ENCODE peak calls at places on chromosomes 12 and 14, in five cellular contexts. W is heart left ventricle, I is gastrocnemius medialis, A is A549, L is PC-9. Q is an unnamed sample. For H3K4me1, the result is how much of the 10 kb centered on the place peaks cover.

GRCh38 chr12:19282133-19282532 is 152.6 kb downstream of the PLEKHA5 start:
- DNase-seq in W (no peak), I (no peak), A (no peak), L (no peak), Q (no peak)

GRCh38 chr14:21317433-21317832 is 37.5 kb downstream of the RPGRIP1 start:
- DNase-seq in W (no peak), I (no peak), A (no peak), L (no peak), Q (no peak)

GRCh38 chr12:101927042-101927441 is 49.7 kb downstream of the DRAM1 start:
- DNase-seq in W (no peak), I (no peak), A (no peak), L (no peak), Q (no peak)

GRCh38 chr14:58171090-58171489 is 19.1 kb upstream of the ARMH4 start:
- DNase-seq in W (peak), I (peak), A (peak), L (peak), Q (peak)

GRCh38 chr12:52011602-52012214 is 5.0 kb downstream of the TAMALIN start:
- DNase-seq in W (no peak), I (no peak), A (no peak), L (no peak), Q (no peak)

GRCh38 chr14:52076334-52076733 is 7.5 kb upstream of the NID2 start:
- DNase-seq in W (no peak), I (no peak), A (no peak), L (peak), Q (no peak)

GRCh38 chr14:89265229-89265628 is 151.8 kb downstream of the FOXN3 start:
- DNase-seq in W (no peak), I (no peak), A (no peak), L (no peak), Q (peak)

GRCh38 chr12:70258605-70259403 is 15.6 kb downstream of the CNOT2 start:
- DNase-seq in W (no peak), I (no peak), A (no peak), L (peak), Q (no peak)

GRCh38 chr14:53640695-53641094 is 315.9 kb downstream of the BMP4 start:
- DNase-seq in W (no peak), I (no peak), A (no peak), L (no peak), Q (no peak)

GRCh38 chr14:88815980-88816379 is 8.5 kb upstream of the TTC8 start:
- DNase-seq in W (no peak), I (no peak), A (no peak), L (no peak), Q (peak)

GRCh38 chr12:52494100-52494499 is 1.0 kb upstream of the KRT6A start:
- DNase-seq in W (no peak), I (no peak), A (no peak), L (no peak), Q (no peak)

GRCh38 chr12:60148831-60149230 is 553.0 kb downstream of the SLC16A7 start:
- DNase-seq in W (no peak), I (no peak), A (no peak), L (no peak), Q (no peak)

GRCh38 chr12:57540998-57541397 is 6.0 kb downstream of the DCTN2 start:
- DNase-seq in W (no peak), I (no peak), A (no peak), L (no peak), Q (no peak)

GRCh38 chr14:60346706-60347105 is 97.7 kb downstream of the PPM1A start:
- DNase-seq in W (no peak), I (no peak), A (no peak), L (no peak), Q (no peak)
- TF ChIP-seq CTCF in W (no peak), I (no peak), A (no peak), L (no peak), Q (no peak)

GRCh38 chr14:105986896-105987284 is 460.5 kb downstream of the TMEM121 start:
- DNase-seq in W (no peak), I (no peak), A (no peak), L (no peak), Q (no peak)
- H3K4me1 ChIP-seq in W (under half), I (under half), A (under half), L (under half), Q (under half)

GRCh38 chr14:47040490-47040889 is 388.9 kb upstream of the RPL10L start:
- DNase-seq in W (no peak), I (no peak), A (no peak), L (no peak), Q (peak)
- TF ChIP-seq CTCF in W (no peak), I (no peak), A (no peak), L (no peak), Q (peak)

DNA sequence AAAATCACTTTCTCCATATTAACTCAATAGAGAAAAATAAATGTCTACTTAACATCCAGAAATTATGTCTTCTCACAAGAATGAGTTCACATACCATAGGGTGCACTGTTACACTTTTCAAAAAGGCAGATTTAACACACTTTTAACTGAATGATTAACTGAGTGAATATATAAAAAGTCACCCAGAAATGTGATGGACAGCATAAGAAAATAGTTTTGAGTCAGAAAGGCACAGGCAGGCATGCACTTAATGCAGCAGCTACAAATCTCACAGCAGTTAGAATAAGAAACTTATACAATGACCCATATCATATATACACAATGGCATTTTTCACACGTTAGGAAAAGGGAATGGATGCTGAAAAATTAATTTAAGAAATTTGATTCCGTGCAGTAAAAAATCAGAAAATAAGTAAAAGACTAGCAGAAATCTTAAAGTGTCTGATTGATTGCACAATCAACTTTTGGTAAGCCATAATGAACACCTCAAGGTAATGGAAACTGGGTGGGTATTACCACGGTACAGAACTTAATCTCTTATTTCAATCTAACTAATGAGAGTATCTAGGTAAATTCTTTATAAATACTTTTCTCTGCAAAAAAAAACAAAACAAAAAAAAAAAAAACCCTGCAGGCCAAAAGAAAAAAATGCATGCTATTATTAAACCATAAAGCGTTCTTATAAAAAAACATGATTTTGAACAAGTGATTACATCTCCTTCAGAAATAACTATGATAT is 3.5 kb downstream of the MED13L start:
- DNase-seq in W (no peak), I (no peak), A (no peak), L (no peak), Q (no peak)
- H3K4me1 ChIP-seq in W (under half), I (half or more), A (under half), L (under half), Q (under half)

GRCh38 chr14:65103150-65103760 is 938 bp upstream of the MAX start:
- DNase-seq in W (no peak), I (peak), A (peak), L (peak), Q (peak)
- TF ChIP-seq CTCF in W (no peak), I (no peak), A (peak), L (peak), Q (peak)

GRCh38 chr12:26021534-26021933 is 63.1 kb downstream of the RASSF8 start:
- DNase-seq in W (no peak), I (no peak), A (no peak), L (no peak), Q (no peak)
- H3K4me1 ChIP-seq in W (under half), I (under half), A (under half), L (under half), Q (under half)

DNA sequence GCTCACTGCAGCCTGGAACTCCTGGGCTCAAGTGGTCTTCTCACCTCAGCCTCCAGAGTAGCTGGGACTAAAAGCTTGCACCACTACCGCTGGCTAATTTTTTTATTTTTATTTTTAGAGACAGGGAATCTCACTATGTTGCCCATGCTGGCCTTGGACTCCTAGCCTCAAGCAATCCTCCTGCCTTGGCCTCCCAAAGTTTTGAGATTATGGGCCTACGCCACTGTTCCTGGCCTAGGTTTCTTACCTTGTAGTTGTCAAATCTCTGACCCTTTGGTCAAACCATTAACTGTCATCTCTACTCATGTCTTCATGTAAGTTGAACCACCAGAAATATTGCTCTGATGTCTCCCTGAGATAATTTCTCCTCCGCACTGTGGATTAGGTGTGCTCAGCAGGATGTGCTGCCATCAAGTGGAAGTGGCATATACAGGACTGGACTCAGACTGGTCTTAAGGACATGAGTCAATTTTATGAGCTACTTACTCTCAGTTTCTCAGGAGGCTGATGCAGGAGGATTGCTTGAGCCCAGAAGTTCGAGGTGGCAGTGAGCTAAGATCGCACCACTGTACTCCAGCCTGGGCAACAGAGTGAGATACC is 28.5 kb downstream of the ACTR6 start:
- DNase-seq in W (no peak), I (no peak), A (no peak), L (peak), Q (no peak)
- TF ChIP-seq CTCF in W (no peak), I (no peak), A (no peak), L (peak), Q (peak)

GRCh38 chr12:94141004-94141764 is 7.2 kb upstream of the PLXNC1 start:
- DNase-seq in W (no peak), I (no peak), A (no peak), L (no peak), Q (no peak)
- H3K4me1 ChIP-seq in W (under half), I (under half), A (under half), L (under half), Q (under half)

DNA sequence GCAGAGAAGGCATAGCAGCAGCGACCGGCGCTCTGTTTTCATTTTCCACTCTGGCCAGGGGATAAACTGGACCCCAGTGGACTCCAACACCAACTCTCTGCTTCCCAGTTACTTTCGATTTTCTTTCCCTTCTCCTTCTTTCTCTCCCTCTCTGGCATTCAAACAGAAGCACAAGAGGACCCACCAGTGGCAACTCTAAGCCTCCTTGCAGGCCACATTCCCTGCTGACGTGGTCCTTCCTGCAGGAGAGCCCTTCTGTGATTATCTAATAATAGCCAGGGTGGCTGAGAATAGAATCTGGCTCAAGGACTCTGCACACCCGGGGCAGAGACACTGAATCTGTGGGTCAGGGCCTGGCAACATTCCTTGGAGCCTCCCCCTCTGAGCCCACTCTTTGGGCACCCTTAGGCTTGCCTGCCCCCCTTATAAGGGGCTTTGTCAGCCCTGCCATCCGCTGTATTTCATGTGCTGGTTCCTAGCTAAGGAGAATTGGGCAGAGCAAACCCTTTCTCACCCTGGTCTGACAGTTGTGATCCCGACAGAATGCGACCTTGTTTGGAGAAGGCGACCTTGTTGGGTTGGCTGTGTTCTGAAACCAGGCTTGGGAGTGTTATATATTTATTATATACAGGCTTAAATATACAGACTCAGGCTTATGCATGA is 8.2 kb upstream of the HOXC6 start:
- DNase-seq in W (peak), I (no peak), A (no peak), L (no peak), Q (peak)
- TF ChIP-seq CTCF in W (no peak), I (no peak), A (no peak), L (no peak), Q (no peak)

GRCh38 chr12:63862187-63863107 is 17.9 kb downstream of the SRGAP1 start:
- DNase-seq in W (peak), I (no peak), A (peak), L (peak), Q (no peak)
- H3K4me1 ChIP-seq in W (under half), I (under half), A (half or more), L (half or more), Q (under half)